ENCODE peak calls at places on chromosomes 7 and 10, in five cellular contexts. C is choroid plexus epithelial cell, G is AG08395, Y is posterior vena cava, F is erythroblast. D is an unnamed sample.
A peak's percentile ranks its signal among the peaks of the same experiment; 100 is the strongest.

GRCh38 chr10:451021-451471 is 238.4 kb downstream of the DIP2C start:
- DNase-seq in G (no peak), C (no peak), Y (peak; percentile 63), F (no peak), D (no peak)

GRCh38 chr7:120662291-120662690 is 195.7 kb downstream of the TSPAN12 start:
- DNase-seq in Y (no peak), G (no peak), F (no peak), C (no peak), D (no peak)

GRCh38 chr10:51231754-51232153 is 157.5 kb downstream of the PRKG1 start:
- DNase-seq in G (peak; percentile 34), Y (no peak), F (no peak), C (no peak), D (no peak)

GRCh38 chr7:29482056-29482455 is 81.6 kb upstream of the PRR15 start:
- DNase-seq in G (no peak), Y (no peak), F (no peak), C (no peak), D (no peak)

GRCh38 chr10:48536916-48537890 is 67.7 kb downstream of the ARHGAP22 start:
- DNase-seq in C (no peak), Y (no peak), F (no peak), G (no peak), D (no peak)

GRCh38 chr7:34281260-34281659 is 375.9 kb downstream of the BMPER start:
- DNase-seq in Y (no peak), C (peak; percentile 38), G (no peak), F (peak; percentile 1), D (no peak)

GRCh38 chr7:76220185-76221057 is 18.7 kb downstream of the SRRM3 start:
- DNase-seq in C (peak; percentile 72), Y (no peak), G (no peak), F (no peak), D (peak; percentile 58)

GRCh38 chr7:55172161-55172560 is 153.3 kb downstream of the EGFR start:
- DNase-seq in G (no peak), F (no peak), Y (no peak), C (peak; percentile 50), D (no peak)

GRCh38 chr7:128879939-128880746 is 17.5 kb downstream of the ATP6V1F start:
- DNase-seq in C (peak; percentile 69), Y (peak; percentile 83), F (peak; percentile 52), G (peak; percentile 94), D (peak; percentile 69)

GRCh38 chr7:5661941-5662340 is 119.5 kb downstream of the RNF216 start:
- DNase-seq in C (no peak), G (no peak), Y (peak; percentile 76), F (no peak), D (no peak)

GRCh38 chr10:44352316-44353127 is 32.4 kb downstream of the CXCL12 start:
- DNase-seq in Y (peak; percentile 68), C (peak; percentile 44), G (peak; percentile 56), F (no peak), D (peak; percentile 57)

GRCh38 chr7:114784756-114785155 is 137.1 kb upstream of the MDFIC start:
- DNase-seq in G (no peak), F (no peak), Y (no peak), C (no peak), D (no peak)

GRCh38 chr10:116155191-116155590 is 117.8 kb downstream of the GFRA1 start:
- DNase-seq in G (no peak), F (no peak), C (no peak), Y (no peak), D (no peak)

GRCh38 chr7:116547347-116547746 is 22.5 kb downstream of the CAV1 start:
- DNase-seq in G (peak; percentile 83), Y (no peak), F (no peak), C (peak; percentile 40), D (peak; percentile 78)

GRCh38 chr10:129774082-129774735 is 189.9 kb downstream of the EBF3 start:
- DNase-seq in C (no peak), F (no peak), G (no peak), Y (peak; percentile 66), D (no peak)

GRCh38 chr7:155584763-155585531 is 38.6 kb upstream of the CNPY1 start:
- DNase-seq in G (peak; percentile 18), C (peak; percentile 50), Y (peak; percentile 78), F (peak; percentile 6), D (no peak)

GRCh38 chr7:6615853-6616555 is 594 bp downstream of the ZNF853 start:
- DNase-seq in G (no peak), F (no peak), Y (no peak), C (no peak), D (no peak)

GRCh38 chr7:153452661-153453060 is 599.5 kb upstream of the DPP6 start:
- DNase-seq in Y (no peak), G (no peak), C (no peak), F (no peak), D (no peak)

GRCh38 chr10:49327036-49327813 is 28.3 kb downstream of the C10orf71 start:
- DNase-seq in G (no peak), Y (no peak), F (no peak), C (no peak), D (no peak)

GRCh38 chr7:101624246-101625000 is 4.7 kb downstream of the MYL10 start:
- DNase-seq in C (no peak), F (no peak), Y (no peak), G (no peak), D (no peak)

GRCh38 chr7:130673066-130673465 is 4.5 kb upstream of the COPG2 start:
- DNase-seq in G (no peak), F (no peak), Y (no peak), C (no peak), D (no peak)

GRCh38 chr7:3020416-3020815 is 23.3 kb downstream of the CARD11 start:
- DNase-seq in Y (no peak), F (no peak), G (no peak), C (no peak), D (no peak)

GRCh38 chr10:14032406-14032998 is 298.2 kb downstream of the FRMD4A start:
- DNase-seq in F (peak; percentile 56), G (no peak), C (peak; percentile 16), Y (no peak), D (no peak)

GRCh38 chr10:102072867-102073527 is 7.8 kb downstream of the HPS6 start:
- DNase-seq in G (peak; percentile 89), F (peak; percentile 91), C (peak; percentile 85), Y (peak; percentile 90), D (peak; percentile 77)

GRCh38 chr10:33413093-33413442 is 78.6 kb upstream of the NRP1 start:
- DNase-seq in G (peak; percentile 21), Y (no peak), F (no peak), C (no peak), D (no peak)

GRCh38 chr7:4255336-4255735 is 426.8 kb upstream of the FOXK1 start:
- DNase-seq in C (no peak), F (no peak), G (no peak), Y (peak; percentile 50), D (no peak)

GRCh38 chr7:158187055-158187770 is 400.4 kb downstream of the PTPRN2 start:
- DNase-seq in G (no peak), C (no peak), F (no peak), Y (no peak), D (no peak)

GRCh38 chr10:46555366-46555712 is 1.1 kb downstream of the GPRIN2 start:
- DNase-seq in C (no peak), G (no peak), F (no peak), Y (no peak), D (no peak)

GRCh38 chr10:94320285-94320914 is 42.3 kb downstream of the NOC3L start:
- DNase-seq in F (peak; percentile 80), Y (peak; percentile 86), C (peak; percentile 77), G (peak; percentile 55), D (peak; percentile 66)

GRCh38 chr10:89891006-89891405 is 189.6 kb downstream of the KIF20B start:
- DNase-seq in C (peak; percentile 16), F (no peak), G (no peak), Y (no peak), D (peak; percentile 1)

D was measured in mesenchymal stem cell.